ENCODE peak calls at places on chromosomes 7 and 10, in ten cellular contexts. H is tibial nerve, P is fibroblast of villous mesenchyme, D is HepG2, F is psoas muscle, N is HL-60, S is NB4, X is PC-3, J is astrocyte of the spinal cord, U is body of pancreas. W is an unnamed sample.

GRCh38 chr10:132548869-132549268 is 11.3 kb downstream of the INPP5A start:
- DNase-seq in F (no peak), N (no peak), J (no peak), X (no peak), P (no peak), S (peak), D (no peak), U (no peak), H (no peak), W (no peak)

GRCh38 chr7:135232720-135233119 is 918 bp upstream of the STRA8 start:
- DNase-seq in D (no peak), U (no peak), S (peak), X (no peak), N (no peak), H (no peak), F (no peak), J (no peak), P (no peak), W (no peak)

GRCh38 chr10:36358736-36359135 is 716.6 kb upstream of the FZD8 start:
- DNase-seq in P (no peak), U (no peak), H (no peak), F (no peak), N (no peak), S (no peak), J (no peak), D (no peak), X (no peak), W (no peak)

GRCh38 chr7:84302949-84303348 is 108.4 kb upstream of the SEMA3A start:
- DNase-seq in S (no peak), N (no peak), J (no peak), F (no peak), P (no peak), D (no peak), U (no peak), X (peak), H (no peak), W (no peak)

GRCh38 chr10:8051109-8051781 is 3.2 kb upstream of the GATA3 start:
- DNase-seq in H (no peak), D (no peak), P (no peak), X (no peak), J (no peak), S (no peak), U (no peak), F (no peak), N (no peak), W (no peak)

GRCh38 chr7:94338921-94339371 is 55.7 kb upstream of the COL1A2 start:
- DNase-seq in U (no peak), N (no peak), D (no peak), F (no peak), P (peak), S (no peak), H (no peak), X (peak), J (peak), W (no peak)

GRCh38 chr10:35561670-35562069 is 43.5 kb upstream of the GJD4 start:
- DNase-seq in J (no peak), D (no peak), U (no peak), P (no peak), H (no peak), F (no peak), X (no peak), S (no peak), N (no peak), W (no peak)

GRCh38 chr7:537911-538634 is 18.4 kb upstream of the PDGFA start:
- DNase-seq in F (peak), N (no peak), H (no peak), P (peak), D (peak), J (peak), S (no peak), U (peak), X (peak), W (peak)

GRCh38 chr7:37141742-37142141 is 306.9 kb downstream of the ELMO1 start:
- DNase-seq in U (no peak), S (no peak), H (no peak), X (no peak), D (no peak), F (no peak), P (no peak), J (no peak), N (no peak), W (no peak)

GRCh38 chr10:21327239-21327993 is 198.1 kb downstream of the SKIDA1 start:
- DNase-seq in N (no peak), U (no peak), X (no peak), D (no peak), P (no peak), J (no peak), H (no peak), F (no peak), S (no peak), W (no peak)

GRCh38 chr10:78742406-78742729 is 326.4 kb upstream of the ZMIZ1 start:
- DNase-seq in D (no peak), J (no peak), F (no peak), P (no peak), S (no peak), H (no peak), X (no peak), N (no peak), U (no peak), W (no peak)

GRCh38 chr10:86946215-86947170 is 10.9 kb downstream of the MMRN2 start:
- DNase-seq in H (no peak), N (no peak), J (no peak), X (no peak), D (no peak), P (no peak), S (no peak), U (peak), F (peak), W (no peak)

GRCh38 chr10:60362461-60362860 is 27.2 kb downstream of the ANK3 start:
- DNase-seq in S (no peak), U (no peak), F (no peak), H (no peak), N (no peak), D (no peak), J (no peak), P (no peak), X (no peak), W (no peak)

GRCh38 chr10:93248583-93249227 is 175.0 kb downstream of the CYP26A1 start:
- DNase-seq in X (no peak), D (no peak), F (no peak), N (no peak), P (no peak), U (no peak), S (no peak), H (no peak), J (no peak), W (no peak)

GRCh38 chr7:44288811-44289340 is 36.5 kb downstream of the CAMK2B start:
- DNase-seq in N (no peak), J (no peak), S (no peak), D (no peak), F (no peak), U (peak), P (no peak), H (peak), X (no peak), W (no peak)

GRCh38 chr7:157576415-157576814 is 239.6 kb downstream of the DNAJB6 start:
- DNase-seq in D (no peak), X (no peak), J (no peak), F (no peak), P (no peak), H (no peak), N (no peak), U (no peak), S (no peak), W (no peak)

GRCh38 chr7:84379446-84379845 is 184.9 kb upstream of the SEMA3A start:
- DNase-seq in P (no peak), D (no peak), U (no peak), F (no peak), H (no peak), N (no peak), X (no peak), S (no peak), J (no peak), W (no peak)

GRCh38 chr7:117401293-117402002 is 25.8 kb downstream of the ASZ1 start:
- DNase-seq in F (no peak), U (no peak), P (no peak), X (peak), D (peak), N (no peak), S (peak), J (no peak), H (no peak), W (no peak)

GRCh38 chr10:97713351-97713827 is at the start of gene MARVELD1:
- DNase-seq in N (peak), X (peak), U (peak), D (no peak), P (peak), H (peak), F (peak), J (peak), S (peak), W (no peak)

GRCh38 chr10:32005050-32005449 is 51.2 kb downstream of the KIF5B start:
- DNase-seq in U (peak), J (peak), S (peak), X (peak), P (peak), N (no peak), H (no peak), D (peak), F (no peak), W (no peak)

GRCh38 chr7:119783799-119784198 is 489.2 kb upstream of the KCND2 start:
- DNase-seq in P (peak), F (no peak), D (no peak), J (peak), H (no peak), U (peak), X (peak), N (no peak), S (no peak), W (no peak)

GRCh38 chr10:68598978-68599753 is 39.0 kb downstream of the TET1 start:
- DNase-seq in S (no peak), P (peak), D (peak), J (peak), N (no peak), X (peak), F (peak), U (peak), H (no peak), W (no peak)

GRCh38 chr10:24229909-24230308 is 21.0 kb downstream of the KIAA1217 start:
- DNase-seq in P (no peak), F (no peak), D (no peak), U (no peak), X (no peak), N (no peak), S (no peak), H (no peak), J (no peak), W (no peak)

GRCh38 chr7:55144333-55144954 is 125.6 kb downstream of the EGFR start:
- DNase-seq in U (no peak), H (no peak), S (peak), F (no peak), D (no peak), N (no peak), X (no peak), J (no peak), P (no peak), W (no peak)

GRCh38 chr10:83734278-83734677 is 405.0 kb upstream of the GHITM start:
- DNase-seq in X (no peak), P (no peak), H (no peak), J (no peak), S (no peak), U (no peak), F (no peak), N (no peak), D (no peak), W (no peak)

GRCh38 chr10:124074471-124075109 is 18.8 kb downstream of the CHST15 start:
- DNase-seq in N (peak), X (no peak), D (no peak), H (no peak), P (peak), J (no peak), F (no peak), S (peak), U (no peak), W (no peak)

GRCh38 chr10:18607979-18608378 is 43.4 kb downstream of the NSUN6 start:
- DNase-seq in N (no peak), X (peak), F (no peak), P (no peak), H (no peak), D (no peak), U (no peak), J (no peak), S (no peak), W (no peak)

GRCh38 chr10:103265712-103266329 is 11.1 kb upstream of the INA start:
- DNase-seq in J (peak), U (peak), P (peak), D (peak), N (no peak), F (peak), S (peak), H (peak), X (peak), W (peak)

GRCh38 chr7:137003071-137003470 is 134.6 kb downstream of the CHRM2 start:
- DNase-seq in P (no peak), F (no peak), U (no peak), J (no peak), S (no peak), D (no peak), X (no peak), H (no peak), N (no peak), W (no peak)

GRCh38 chr10:3068201-3068967 is 1.0 kb downstream of the PFKP start:
- DNase-seq in S (peak), H (peak), P (peak), N (no peak), D (no peak), X (peak), F (peak), U (peak), J (peak), W (no peak)
- TF ChIP-seq CTCF in S (no peak), H (peak), P (peak), N (no peak), D (no peak), X (no peak), F (peak), U (peak), J (peak), W (peak)

GRCh38 chr7:131909151-131909768 is 352.8 kb upstream of the PODXL start:
- DNase-seq in D (no peak), N (no peak), S (no peak), J (no peak), U (peak), X (no peak), F (no peak), P (no peak), H (no peak), W (no peak)
- H3K4me3 ChIP-seq in D (no peak), N (no peak), S (no peak), J (no peak), U (no peak), X (no peak), F (peak), P (no peak), H (no peak), W (peak)

GRCh38 chr10:413662-414071 is 275.8 kb downstream of the DIP2C start:
- DNase-seq in J (no peak), F (no peak), X (no peak), U (no peak), P (no peak), D (no peak), N (no peak), S (no peak), H (no peak), W (no peak)

GRCh38 chr10:412109-412508 is 276.9 kb downstream of the ZMYND11 start:
- DNase-seq in U (no peak), D (no peak), X (no peak), S (no peak), P (no peak), J (no peak), F (no peak), H (no peak), N (no peak), W (no peak)

GRCh38 chr10:420154-421121 is 269.0 kb downstream of the DIP2C start:
- DNase-seq in S (no peak), D (no peak), X (no peak), H (no peak), J (no peak), U (no peak), N (no peak), F (peak), P (peak), W (peak)

GRCh38 chr10:418894-419293 is 270.6 kb downstream of the DIP2C start:
- DNase-seq in J (no peak), H (no peak), D (no peak), N (no peak), F (no peak), P (no peak), S (no peak), U (no peak), X (no peak), W (no peak)

GRCh38 chr10:416091-416515 is 273.4 kb downstream of the DIP2C start:
- DNase-seq in D (peak), N (no peak), F (no peak), S (no peak), U (no peak), P (no peak), H (no peak), J (no peak), X (no peak), W (no peak)
- TF ChIP-seq CTCF in D (peak), N (no peak), F (no peak), S (no peak), U (no peak), P (no peak), H (no peak), J (no peak), X (peak), W (peak)

GRCh38 chr10:77287647-77288120 is 349.9 kb downstream of the KCNMA1 start:
- DNase-seq in H (no peak), S (no peak), F (no peak), U (peak), P (peak), D (no peak), X (peak), N (no peak), J (no peak), W (no peak)

GRCh38 chr10:77289027-77289501 is 348.5 kb downstream of the KCNMA1 start:
- DNase-seq in S (no peak), F (no peak), U (no peak), J (no peak), X (no peak), N (no peak), D (no peak), P (no peak), H (no peak), W (no peak)

GRCh38 chr10:77289790-77290189 is 347.8 kb downstream of the KCNMA1 start:
- DNase-seq in S (no peak), F (no peak), X (no peak), U (no peak), J (no peak), D (no peak), N (no peak), P (peak), H (no peak), W (no peak)

GRCh38 chr10:77291596-77292505 is 345.8 kb downstream of the KCNMA1 start:
- DNase-seq in D (no peak), U (no peak), H (no peak), X (no peak), P (peak), N (no peak), J (no peak), S (no peak), F (no peak), W (no peak)

DNA sequence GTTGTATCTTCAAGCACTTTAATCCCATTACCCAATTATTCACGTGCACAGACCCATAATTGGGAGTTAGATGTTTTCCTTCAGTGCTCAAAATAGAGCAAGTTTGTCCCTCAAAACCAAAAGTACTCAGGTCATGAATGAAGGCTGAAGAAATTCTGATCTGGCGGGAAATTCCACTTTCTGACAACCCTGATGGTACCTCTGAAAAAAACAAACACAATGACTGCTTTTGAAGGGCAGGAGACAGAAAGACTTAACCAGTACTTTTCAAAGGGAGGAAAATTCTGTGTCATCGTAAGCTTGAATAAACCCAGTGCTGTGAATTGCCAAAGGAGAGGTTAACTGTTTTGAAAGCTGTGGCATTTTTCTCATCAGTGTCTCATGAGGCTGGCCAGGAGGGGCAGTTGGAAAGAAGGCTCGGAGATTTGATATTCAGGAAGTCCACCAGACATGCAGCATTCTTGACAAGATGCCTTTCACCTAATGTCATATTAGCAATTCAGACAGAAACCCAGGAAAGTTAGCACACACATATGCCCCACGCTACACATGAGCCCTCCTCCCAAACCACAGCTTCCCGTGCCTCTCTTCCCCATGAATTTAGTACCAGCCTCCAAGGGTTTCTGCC is 347.0 kb downstream of the KCNMA1 start:
- DNase-seq in P (peak), H (no peak), F (no peak), U (no peak), X (peak), N (no peak), D (no peak), S (no peak), J (peak), W (peak)
- H3K4me3 ChIP-seq in P (no peak), H (no peak), F (no peak), U (no peak), X (peak), N (no peak), D (no peak), S (no peak), J (no peak), W (no peak)

DNA sequence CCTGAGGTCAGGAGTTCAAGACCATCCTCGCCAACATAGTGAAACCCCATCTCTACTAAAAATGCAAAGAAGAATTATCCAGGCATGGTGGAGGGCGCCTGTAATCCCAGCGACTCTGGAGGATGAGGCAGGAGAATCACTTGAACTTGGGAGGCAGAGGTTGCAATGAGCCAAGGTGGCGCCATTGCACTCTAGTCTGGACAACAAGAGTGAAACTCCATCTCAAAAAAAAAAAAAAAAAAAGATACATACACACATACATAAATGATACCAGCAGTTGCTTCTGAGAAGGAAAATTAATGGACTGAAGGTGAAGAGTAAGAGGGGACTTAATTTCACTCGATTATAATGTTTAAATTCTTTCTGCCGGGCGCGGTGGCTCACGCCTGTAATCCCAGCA is 40.2 kb upstream of the PAX2 start:
- DNase-seq in N (no peak), P (no peak), X (no peak), D (no peak), H (no peak), U (no peak), F (no peak), J (no peak), S (no peak), W (no peak)
- TF ChIP-seq CTCF in N (no peak), P (no peak), X (no peak), D (peak), H (no peak), U (no peak), F (no peak), J (no peak), S (no peak), W (peak)

GRCh38 chr7:139033346-139034114 is 2.3 kb downstream of the ZC3HAV1L start:
- DNase-seq in X (peak), J (no peak), S (no peak), N (no peak), P (no peak), U (no peak), F (no peak), D (no peak), H (no peak), W (no peak)

GRCh38 chr7:139035588-139036353 is at the start of gene ZC3HAV1L:
- DNase-seq in H (no peak), N (no peak), D (peak), F (peak), P (peak), J (peak), X (peak), S (peak), U (peak), W (no peak)

GRCh38 chr7:139034855-139035587 is 821 bp downstream of the ZC3HAV1L start:
- DNase-seq in N (no peak), J (peak), S (peak), F (peak), D (no peak), H (no peak), U (peak), P (peak), X (peak), W (no peak)

GRCh38 chr7:139032473-139032872 is 3.4 kb downstream of the ZC3HAV1L start:
- DNase-seq in X (no peak), D (no peak), H (no peak), U (no peak), S (no peak), P (no peak), N (no peak), J (no peak), F (no peak), W (no peak)

GRCh38 chr7:139034336-139034735 is 1.5 kb downstream of the ZC3HAV1L start:
- DNase-seq in X (peak), U (no peak), J (no peak), S (peak), N (no peak), P (no peak), F (no peak), H (no peak), D (no peak), W (no peak)
- H3K4me3 ChIP-seq in X (peak), U (no peak), J (peak), S (peak), N (no peak), P (peak), F (no peak), H (no peak), D (peak), W (peak)

GRCh38 chr10:57579926-57580325 is 687.8 kb downstream of the IPMK start:
- DNase-seq in F (no peak), H (no peak), N (no peak), J (peak), S (peak), U (no peak), P (peak), X (peak), D (peak), W (no peak)
- TF ChIP-seq CTCF in F (peak), H (no peak), N (no peak), J (peak), S (peak), U (peak), P (peak), X (peak), D (peak), W (peak)

GRCh38 chr10:100345570-100346330 is 1.3 kb upstream of the SCD start:
- DNase-seq in N (no peak), U (no peak), S (peak), J (peak), P (peak), F (no peak), D (peak), H (no peak), X (peak), W (peak)
- H3K4me3 ChIP-seq in N (peak), U (no peak), S (peak), J (peak), P (peak), F (peak), D (peak), H (peak), X (peak), W (peak)

W was measured in retinal pigment epithelial cell.